ENCODE peak calls at places on chromosome 1, in nine cellular contexts. O is adrenal gland, I is neural crest cell, M is dorsolateral prefrontal cortex, V is LoVo, E is NCI-H82, C is Caco-2, X is suprapubic skin, S is EL. D is an unnamed sample.

GRCh38 chr1:53344921-53345838 is 17.3 kb upstream of the LRP8 start:
- DNase-seq in O (no peak), I (no peak), M (no peak), V (no peak), E (no peak), C (no peak), X (no peak), S (no peak), D (no peak)

GRCh38 chr1:188128761-188129160 is 1300.0 kb downstream of the PLA2G4A start:
- DNase-seq in O (no peak), I (no peak), M (no peak), V (no peak), E (peak), C (no peak), X (no peak), S (peak), D (no peak)

GRCh38 chr1:241532173-241532553 is at the start of gene KMO:
- DNase-seq in O (no peak), I (no peak), M (no peak), V (peak), E (no peak), C (no peak), X (no peak), S (peak), D (no peak)

GRCh38 chr1:106910798-106911197 is 145.7 kb upstream of the PRMT6 start:
- DNase-seq in O (no peak), I (no peak), M (no peak), V (no peak), E (no peak), C (no peak), X (no peak), S (no peak), D (no peak)

GRCh38 chr1:234728740-234729139 is 118.8 kb upstream of the IRF2BP2 start:
- DNase-seq in O (no peak), I (no peak), M (no peak), V (no peak), E (no peak), C (no peak), X (no peak), S (no peak), D (no peak)

GRCh38 chr1:227396539-227397355 is 78.5 kb upstream of the CDC42BPA start:
- DNase-seq in O (no peak), I (no peak), M (no peak), V (peak), E (no peak), C (peak), X (no peak), S (no peak), D (no peak)

GRCh38 chr1:40662864-40663263 is 2.6 kb downstream of the RIMS3 start:
- DNase-seq in O (no peak), I (no peak), M (no peak), V (no peak), E (peak), C (no peak), X (no peak), S (peak), D (no peak)

GRCh38 chr1:54302951-54303843 is 103.0 kb downstream of the SSBP3 start:
- DNase-seq in O (no peak), I (no peak), M (no peak), V (no peak), E (peak), C (no peak), X (no peak), S (no peak), D (no peak)

GRCh38 chr1:208043690-208044089 is 132.8 kb upstream of the CD34 start:
- DNase-seq in O (no peak), I (no peak), M (peak), V (no peak), E (no peak), C (no peak), X (no peak), S (no peak), D (no peak)

GRCh38 chr1:27562021-27562420 is 41.9 kb downstream of the AHDC1 start:
- DNase-seq in O (no peak), I (no peak), M (no peak), V (no peak), E (peak), C (no peak), X (no peak), S (no peak), D (no peak)

GRCh38 chr1:66704177-66704880 is 47.9 kb upstream of the DYNLT5 start:
- DNase-seq in O (no peak), I (no peak), M (no peak), V (no peak), E (no peak), C (no peak), X (no peak), S (no peak), D (no peak)